ENCODE peak calls at places on chromosomes 5 and 9, in five cellular contexts. One of them, this sample, is unnamed.

GRCh38 chr5:116361171-116361967 is 213.3 kb downstream of the SEMA6A start:
- DNase-seq in activated CD8-positive, alpha-beta memory T cell treated with anti-CD3 and anti-CD28 coated beads for 48 hours: no peak
- DNase-seq in epithelial cell of esophagus: peak; percentile 59
- DNase-seq in cardiac muscle cell: peak; percentile 58
- DNase-seq in A172: no peak
- DNase-seq in this sample: no peak

GRCh38 chr5:138951091-138951985 is 76.2 kb upstream of the LRRTM2 start:
- DNase-seq in cardiac muscle cell: no peak
- DNase-seq in activated CD8-positive, alpha-beta memory T cell treated with anti-CD3 and anti-CD28 coated beads for 48 hours: no peak
- DNase-seq in A172: no peak
- DNase-seq in epithelial cell of esophagus: no peak
- DNase-seq in this sample: no peak

GRCh38 chr5:139378941-139379361 is 4.1 kb downstream of the SLC23A1 start:
- DNase-seq in epithelial cell of esophagus: no peak
- DNase-seq in activated CD8-positive, alpha-beta memory T cell treated with anti-CD3 and anti-CD28 coated beads for 48 hours: no peak
- DNase-seq in cardiac muscle cell: no peak
- DNase-seq in A172: no peak
- DNase-seq in this sample: no peak

GRCh38 chr9:70085241-70085640 is 41.6 kb downstream of the MAMDC2 start:
- DNase-seq in activated CD8-positive, alpha-beta memory T cell treated with anti-CD3 and anti-CD28 coated beads for 48 hours: no peak
- DNase-seq in epithelial cell of esophagus: peak; percentile 54
- DNase-seq in A172: peak; percentile 37
- DNase-seq in cardiac muscle cell: peak; percentile 73
- DNase-seq in this sample: no peak

GRCh38 chr9:106677374-106677773 is 185.6 kb upstream of the ZNF462 start:
- DNase-seq in A172: no peak
- DNase-seq in epithelial cell of esophagus: no peak
- DNase-seq in cardiac muscle cell: no peak
- DNase-seq in activated CD8-positive, alpha-beta memory T cell treated with anti-CD3 and anti-CD28 coated beads for 48 hours: no peak
- DNase-seq in this sample: no peak

GRCh38 chr5:179668404-179668803 is 12.4 kb downstream of the CBY3 start:
- DNase-seq in epithelial cell of esophagus: peak; percentile 59
- DNase-seq in cardiac muscle cell: peak; percentile 57
- DNase-seq in activated CD8-positive, alpha-beta memory T cell treated with anti-CD3 and anti-CD28 coated beads for 48 hours: no peak
- DNase-seq in A172: no peak
- DNase-seq in this sample: no peak

GRCh38 chr5:102718819-102719218 is 36.3 kb upstream of the PAM start:
- DNase-seq in A172: peak; percentile 60
- DNase-seq in activated CD8-positive, alpha-beta memory T cell treated with anti-CD3 and anti-CD28 coated beads for 48 hours: no peak
- DNase-seq in epithelial cell of esophagus: peak; percentile 66
- DNase-seq in cardiac muscle cell: no peak
- DNase-seq in this sample: no peak

GRCh38 chr9:68762570-68762969 is 57.5 kb downstream of the PIP5K1B start:
- DNase-seq in cardiac muscle cell: no peak
- DNase-seq in epithelial cell of esophagus: no peak
- DNase-seq in A172: no peak
- DNase-seq in activated CD8-positive, alpha-beta memory T cell treated with anti-CD3 and anti-CD28 coated beads for 48 hours: no peak
- DNase-seq in this sample: no peak

GRCh38 chr5:66273131-66273530 is 129.0 kb downstream of the SREK1 start:
- DNase-seq in A172: no peak
- DNase-seq in activated CD8-positive, alpha-beta memory T cell treated with anti-CD3 and anti-CD28 coated beads for 48 hours: no peak
- DNase-seq in epithelial cell of esophagus: no peak
- DNase-seq in cardiac muscle cell: no peak
- DNase-seq in this sample: no peak

GRCh38 chr5:31196309-31196708 is 2.8 kb downstream of the CDH6 start:
- DNase-seq in activated CD8-positive, alpha-beta memory T cell treated with anti-CD3 and anti-CD28 coated beads for 48 hours: no peak
- DNase-seq in epithelial cell of esophagus: no peak
- DNase-seq in A172: peak; percentile 13
- DNase-seq in cardiac muscle cell: peak; percentile 30
- DNase-seq in this sample: peak; percentile 60

GRCh38 chr5:141338538-141339306 is at the start of gene PCDHGA2:
- DNase-seq in epithelial cell of esophagus: peak; percentile 44
- DNase-seq in activated CD8-positive, alpha-beta memory T cell treated with anti-CD3 and anti-CD28 coated beads for 48 hours: no peak
- DNase-seq in A172: peak; percentile 16
- DNase-seq in cardiac muscle cell: no peak
- DNase-seq in this sample: no peak

GRCh38 chr5:20678814-20679298 is 690.9 kb upstream of the CDH18 start:
- DNase-seq in A172: peak; percentile 92
- DNase-seq in epithelial cell of esophagus: peak; percentile 99
- DNase-seq in cardiac muscle cell: no peak
- DNase-seq in activated CD8-positive, alpha-beta memory T cell treated with anti-CD3 and anti-CD28 coated beads for 48 hours: no peak
- DNase-seq in this sample: no peak

GRCh38 chr5:149667084-149667826 is 62.9 kb upstream of the PPARGC1B start:
- DNase-seq in cardiac muscle cell: no peak
- DNase-seq in activated CD8-positive, alpha-beta memory T cell treated with anti-CD3 and anti-CD28 coated beads for 48 hours: no peak
- DNase-seq in A172: peak; percentile 46
- DNase-seq in epithelial cell of esophagus: peak; percentile 36
- DNase-seq in this sample: no peak

GRCh38 chr9:116008278-116008677 is 145.3 kb upstream of the PAPPA start:
- DNase-seq in A172: peak; percentile 90
- DNase-seq in epithelial cell of esophagus: peak; percentile 37
- DNase-seq in activated CD8-positive, alpha-beta memory T cell treated with anti-CD3 and anti-CD28 coated beads for 48 hours: no peak
- DNase-seq in cardiac muscle cell: no peak
- DNase-seq in this sample: no peak

GRCh38 chr9:18905033-18905882 is 127.8 kb downstream of the SAXO1 start:
- DNase-seq in cardiac muscle cell: no peak
- DNase-seq in activated CD8-positive, alpha-beta memory T cell treated with anti-CD3 and anti-CD28 coated beads for 48 hours: no peak
- DNase-seq in epithelial cell of esophagus: no peak
- DNase-seq in A172: peak; percentile 72
- DNase-seq in this sample: no peak

GRCh38 chr9:107644774-107645463 is 155.3 kb upstream of the KLF4 start:
- DNase-seq in activated CD8-positive, alpha-beta memory T cell treated with anti-CD3 and anti-CD28 coated beads for 48 hours: no peak
- DNase-seq in cardiac muscle cell: no peak
- DNase-seq in A172: no peak
- DNase-seq in epithelial cell of esophagus: no peak
- DNase-seq in this sample: no peak

GRCh38 chr5:34001231-34001935 is 6.5 kb downstream of the AMACR start:
- DNase-seq in A172: no peak
- DNase-seq in activated CD8-positive, alpha-beta memory T cell treated with anti-CD3 and anti-CD28 coated beads for 48 hours: no peak
- DNase-seq in epithelial cell of esophagus: peak; percentile 73
- DNase-seq in cardiac muscle cell: no peak
- DNase-seq in this sample: peak; percentile 77

GRCh38 chr5:37637165-37637845 is 202.5 kb downstream of the GDNF start:
- DNase-seq in epithelial cell of esophagus: peak; percentile 66
- DNase-seq in cardiac muscle cell: no peak
- DNase-seq in activated CD8-positive, alpha-beta memory T cell treated with anti-CD3 and anti-CD28 coated beads for 48 hours: no peak
- DNase-seq in A172: peak; percentile 36
- DNase-seq in this sample: no peak